ENCODE peak calls at places on chromosomes 1 and 21, in four cellular contexts. X is activated CD8-positive, alpha-beta memory T cell treated with anti-CD3 and anti-CD28 coated beads for 24 hours; E is prostate gland; M is neural crest cell. P is an unnamed sample.

GRCh38 chr21:37914211-37914900 is 1.9 kb downstream of the KCNJ6 start:
- DNase-seq in M (peak), E (no peak), X (no peak), P (peak)

GRCh38 chr21:16071082-16071481 is 341.3 kb downstream of the USP25 start:
- DNase-seq in E (peak), M (no peak), X (no peak), P (no peak)

GRCh38 chr1:233224291-233224690 is 71.2 kb downstream of the PCNX2 start:
- DNase-seq in E (no peak), X (no peak), M (no peak), P (no peak)

GRCh38 chr1:150257624-150258274 is at the start of gene CA14:
- DNase-seq in M (no peak), X (no peak), E (no peak), P (no peak)

GRCh38 chr1:91708691-91709090 is 177.3 kb downstream of the TGFBR3 start:
- DNase-seq in X (no peak), M (no peak), E (no peak), P (no peak)

GRCh38 chr1:242055921-242056320 is 57.0 kb upstream of the MAP1LC3C start:
- DNase-seq in E (no peak), M (no peak), X (no peak), P (no peak)

GRCh38 chr1:61851849-61852692 is 109.8 kb downstream of the PATJ start:
- DNase-seq in M (no peak), X (no peak), E (peak), P (peak)

GRCh38 chr21:31284797-31285397 is 59.2 kb downstream of the TIAM1 start:
- DNase-seq in E (no peak), M (no peak), X (no peak), P (peak)

GRCh38 chr1:153540394-153541361 is at the start of gene S100A5:
- DNase-seq in M (no peak), E (no peak), X (peak), P (peak)

GRCh38 chr21:36728371-36729111 is 29.6 kb downstream of the SIM2 start:
- DNase-seq in E (no peak), X (peak), M (no peak), P (no peak)

GRCh38 chr1:89996415-89997110 is 1.7 kb downstream of the ZNF326 start:
- DNase-seq in X (no peak), M (no peak), E (no peak), P (no peak)